ENCODE peak calls at places on chromosomes 5 and 9, in nine cellular contexts. B, Z, E, P, O, Y, R, S and H are unnamed samples.

GRCh38 chr9:135221951-135222631 is 134.6 kb downstream of the OLFM1 start:
- DNase-seq in P (peak), S (no peak), B (no peak), E (no peak), Z (peak), R (no peak), Y (no peak), O (no peak), H (no peak)

GRCh38 chr5:1538276-1538675 is 14.5 kb upstream of the LPCAT1 start:
- DNase-seq in P (no peak), Z (peak), S (no peak), E (no peak), Y (peak), B (no peak), O (no peak), R (no peak), H (no peak)

GRCh38 chr9:35010351-35010958 is 20.9 kb downstream of the DNAJB5 start:
- DNase-seq in B (no peak), Y (no peak), E (no peak), S (no peak), P (no peak), R (no peak), O (no peak), Z (no peak), H (no peak)

GRCh38 chr5:39476466-39477215 is 51.9 kb upstream of the DAB2 start:
- DNase-seq in E (no peak), O (no peak), Z (no peak), R (no peak), Y (no peak), P (no peak), B (no peak), S (no peak), H (no peak)

GRCh38 chr5:10602031-10602806 is 38.3 kb downstream of the ANKRD33B start:
- DNase-seq in E (no peak), Y (no peak), S (no peak), B (no peak), O (no peak), R (no peak), P (no peak), Z (no peak), H (no peak)

GRCh38 chr9:137639303-137640051 is 20.7 kb downstream of the EHMT1 start:
- DNase-seq in P (no peak), Y (no peak), E (no peak), Z (no peak), O (no peak), B (no peak), R (no peak), S (no peak), H (no peak)

GRCh38 chr9:98807070-98807810 is at the start of gene GALNT12:
- DNase-seq in S (no peak), B (peak), P (no peak), Z (peak), O (peak), R (peak), Y (no peak), E (no peak), H (peak)

GRCh38 chr9:81237565-81238231 is 451.6 kb downstream of the TLE1 start:
- DNase-seq in Z (no peak), O (no peak), B (no peak), S (no peak), Y (no peak), E (no peak), R (no peak), P (no peak), H (no peak)

GRCh38 chr9:35341585-35341984 is 148.3 kb upstream of the RUSC2 start:
- DNase-seq in Y (peak), P (peak), Z (no peak), E (peak), B (no peak), O (peak), S (no peak), R (no peak), H (no peak)

GRCh38 chr5:166486348-166486747 is 1805.1 kb upstream of the WWC1 start:
- DNase-seq in E (no peak), O (no peak), P (no peak), Z (no peak), R (no peak), B (no peak), Y (no peak), S (no peak), H (no peak)

GRCh38 chr5:173907686-173908371 is 19.7 kb downstream of the CPEB4 start:
- DNase-seq in S (no peak), O (no peak), B (no peak), R (no peak), E (no peak), Y (no peak), P (no peak), Z (no peak), H (no peak)

GRCh38 chr5:180787711-180788431 is 14.7 kb downstream of the MGAT1 start:
- DNase-seq in Z (peak), R (no peak), B (no peak), E (no peak), P (peak), Y (no peak), O (no peak), S (no peak), H (no peak)

GRCh38 chr9:72473474-72474241 is 47.8 kb upstream of the TMC1 start:
- DNase-seq in Z (no peak), E (no peak), O (no peak), Y (no peak), P (no peak), R (no peak), B (no peak), S (no peak), H (no peak)

GRCh38 chr9:5453673-5454072 is 3.3 kb downstream of the CD274 start:
- DNase-seq in Y (peak), E (no peak), S (no peak), P (no peak), Z (no peak), R (no peak), B (no peak), O (no peak), H (no peak)

GRCh38 chr5:43242196-43242595 is 50.2 kb downstream of the NIM1K start:
- DNase-seq in E (no peak), B (no peak), R (no peak), S (no peak), O (no peak), P (no peak), Y (no peak), Z (no peak), H (no peak)

GRCh38 chr9:74035786-74036185 is 461.3 kb upstream of the RORB start:
- DNase-seq in O (no peak), P (no peak), R (no peak), Z (no peak), B (no peak), Y (no peak), E (no peak), S (no peak), H (no peak)

GRCh38 chr5:169298193-169298592 is 2.7 kb downstream of the SLIT3 start:
- DNase-seq in B (no peak), Z (no peak), P (no peak), E (no peak), R (no peak), Y (no peak), S (no peak), O (no peak), H (no peak)

GRCh38 chr5:151459680-151460079 is 12.3 kb downstream of the SLC36A1 start:
- DNase-seq in R (no peak), Y (no peak), S (no peak), Z (no peak), B (no peak), O (no peak), E (no peak), P (no peak), H (no peak)

GRCh38 chr5:93578813-93579560 is 2.0 kb downstream of the NR2F1-AS1 start:
- DNase-seq in Y (no peak), R (no peak), B (no peak), Z (no peak), O (no peak), P (peak), E (no peak), S (no peak), H (no peak)

GRCh38 chr9:109246533-109246932 is 74.3 kb downstream of the EPB41L4B start:
- DNase-seq in Z (no peak), P (peak), Y (no peak), E (no peak), R (no peak), S (no peak), O (no peak), B (no peak), H (no peak)

GRCh38 chr5:159905496-159905895 is 10.8 kb upstream of the ADRA1B start:
- DNase-seq in O (peak), S (no peak), P (no peak), Z (no peak), R (no peak), Y (no peak), B (no peak), E (peak), H (no peak)

GRCh38 chr5:174457141-174457678 is 267.2 kb upstream of the MSX2 start:
- DNase-seq in E (no peak), P (no peak), B (no peak), O (no peak), Z (no peak), R (no peak), S (no peak), Y (no peak), H (no peak)

GRCh38 chr9:133589454-133590227 is 19.5 kb downstream of the FAM163B start:
- DNase-seq in B (no peak), P (peak), Z (no peak), E (no peak), S (no peak), O (peak), R (peak), Y (no peak), H (peak)

GRCh38 chr5:88785396-88786216 is 97.4 kb downstream of the MEF2C start:
- DNase-seq in P (no peak), B (no peak), Z (no peak), S (no peak), R (no peak), E (peak), O (peak), Y (peak), H (no peak)

GRCh38 chr9:117744856-117745389 is 40.7 kb downstream of the TLR4 start:
- DNase-seq in Y (no peak), P (no peak), B (no peak), E (no peak), R (no peak), S (no peak), O (no peak), Z (peak), H (no peak)

GRCh38 chr9:123322771-123323481 is 33.1 kb upstream of the CRB2 start:
- DNase-seq in Z (peak), P (no peak), Y (no peak), B (no peak), E (peak), S (peak), O (peak), R (peak), H (peak)

GRCh38 chr5:1661831-1662558 is 137.6 kb downstream of the MRPL36 start:
- DNase-seq in Z (no peak), S (no peak), O (no peak), B (no peak), Y (peak), R (no peak), P (no peak), E (no peak), H (no peak)

GRCh38 chr9:33473216-33473615 is 508 bp downstream of the NOL6 start:
- DNase-seq in R (no peak), Y (peak), Z (peak), E (no peak), S (no peak), O (no peak), P (no peak), B (no peak), H (no peak)

GRCh38 chr9:131714161-131714646 is 25.7 kb downstream of the RAPGEF1 start:
- DNase-seq in S (no peak), Z (no peak), P (no peak), Y (peak), R (no peak), B (no peak), O (no peak), E (no peak), H (no peak)

GRCh38 chr9:89042984-89043383 is 51.7 kb downstream of the S1PR3 start:
- DNase-seq in R (no peak), Y (no peak), Z (no peak), O (no peak), B (no peak), E (no peak), P (no peak), S (no peak), H (no peak)

GRCh38 chr5:88145603-88146467 is 122.8 kb downstream of the TMEM161B start:
- DNase-seq in Z (no peak), P (peak), R (no peak), B (no peak), S (no peak), E (no peak), O (no peak), Y (no peak), H (no peak)

GRCh38 chr9:131815971-131816873 is 76.3 kb upstream of the RAPGEF1 start:
- DNase-seq in B (no peak), R (no peak), O (no peak), Z (no peak), P (no peak), Y (no peak), S (no peak), E (no peak), H (no peak)

GRCh38 chr9:133819923-133820322 is 81.8 kb upstream of the SARDH start:
- DNase-seq in S (no peak), O (no peak), E (no peak), B (no peak), Z (no peak), Y (no peak), R (no peak), P (no peak), H (no peak)

GRCh38 chr5:157607371-157608161 is 32.0 kb upstream of the ADAM19 start:
- DNase-seq in E (no peak), R (peak), O (no peak), B (no peak), Y (no peak), Z (no peak), S (peak), P (no peak), H (peak)

GRCh38 chr5:79935992-79936643 is 54.9 kb downstream of the MTX3 start:
- DNase-seq in P (no peak), Z (no peak), E (no peak), R (no peak), O (no peak), Y (no peak), S (no peak), B (no peak), H (no peak)